ENCODE peak calls at places on chromosomes 7 and 10, in eight cellular contexts. A, Z, K, C, G, F, T and B are unnamed samples.

GRCh38 chr7:88281729-88282128 is 25.0 kb downstream of the STEAP4 start:
- DNase-seq in A (no peak), Z (no peak), K (no peak), C (no peak), G (no peak), F (no peak), T (no peak), B (no peak)

GRCh38 chr7:14432936-14433335 is 443.5 kb upstream of the ETV1 start:
- DNase-seq in A (no peak), Z (no peak), K (no peak), C (no peak), G (no peak), F (no peak), T (no peak), B (no peak)

GRCh38 chr10:114163062-114163861 is 10.7 kb downstream of the CCDC186 start:
- DNase-seq in A (no peak), Z (no peak), K (peak), C (no peak), G (no peak), F (no peak), T (no peak), B (no peak)

GRCh38 chr10:24981161-24981710 is 28.8 kb upstream of the PRTFDC1 start:
- DNase-seq in A (no peak), Z (no peak), K (peak), C (peak), G (no peak), F (no peak), T (no peak), B (no peak)

GRCh38 chr7:155945670-155946325 is 133.5 kb upstream of the SHH start:
- DNase-seq in A (no peak), Z (no peak), K (no peak), C (peak), G (no peak), F (peak), T (no peak), B (peak)

GRCh38 chr10:92923416-92923815 is 75.1 kb downstream of the EXOC6 start:
- DNase-seq in A (no peak), Z (no peak), K (no peak), C (no peak), G (no peak), F (no peak), T (no peak), B (no peak)

GRCh38 chr7:69739182-69739581 is 140.9 kb downstream of the AUTS2 start:
- DNase-seq in A (no peak), Z (no peak), K (no peak), C (no peak), G (no peak), F (no peak), T (no peak), B (no peak)

GRCh38 chr7:91872928-91873327 is 7.6 kb downstream of the MTERF1 start:
- DNase-seq in A (no peak), Z (no peak), K (no peak), C (no peak), G (no peak), F (no peak), T (no peak), B (no peak)

GRCh38 chr10:29715296-29715695 is 80.5 kb upstream of the SVIL start:
- DNase-seq in A (no peak), Z (no peak), K (no peak), C (peak), G (no peak), F (no peak), T (peak), B (no peak)

GRCh38 chr7:2870471-2870941 is 26.4 kb upstream of the GNA12 start:
- DNase-seq in A (peak), Z (peak), K (peak), C (peak), G (no peak), F (peak), T (peak), B (peak)

GRCh38 chr7:70830060-70830395 is 301.9 kb upstream of the GALNT17 start:
- DNase-seq in A (no peak), Z (no peak), K (no peak), C (no peak), G (no peak), F (no peak), T (no peak), B (no peak)

DNA sequence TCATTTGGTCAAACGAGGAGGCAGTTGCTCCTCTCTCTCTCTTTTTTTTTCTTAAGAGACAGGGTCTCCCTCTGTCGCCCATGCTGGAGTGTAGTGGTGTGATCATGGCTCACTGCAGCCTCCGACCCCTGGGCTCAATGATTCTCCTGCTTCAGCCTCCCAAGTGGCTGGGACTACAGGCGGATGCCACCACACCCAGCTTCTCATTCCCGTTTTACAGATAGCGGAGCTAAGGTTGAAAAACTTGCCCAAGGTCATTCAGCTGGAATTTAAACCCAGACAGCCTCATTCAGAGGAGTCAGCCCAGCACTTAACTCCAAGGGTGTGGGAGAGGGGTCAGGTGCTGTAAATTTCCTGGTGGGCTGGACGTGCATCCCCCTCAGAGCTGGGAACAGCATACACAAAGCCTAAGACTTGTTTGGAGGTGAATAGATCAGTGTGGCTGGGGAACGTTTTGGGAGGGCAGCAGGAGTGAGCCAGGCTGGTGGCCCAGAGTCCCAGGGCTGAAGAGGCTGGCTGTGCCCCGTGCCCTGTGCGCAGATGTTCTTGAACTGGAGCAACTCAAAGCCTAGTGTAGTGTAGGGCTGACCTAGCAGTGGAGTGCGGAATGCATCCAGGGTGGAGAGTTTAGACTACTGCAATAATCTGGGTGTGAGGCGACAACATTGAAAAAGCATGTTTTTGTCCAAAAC is 2.3 kb downstream of the HTRA1 start:
- DNase-seq in A (no peak), Z (no peak), K (no peak), C (peak), G (no peak), F (no peak), T (no peak), B (no peak)
- H3K27ac ChIP-seq in A (no peak), Z (no peak), K (no peak), C (no peak), G (peak), F (peak), T (no peak), B (peak)

GRCh38 chr10:49024484-49024883 is 84.8 kb upstream of the LRRC18 start:
- DNase-seq in A (no peak), Z (no peak), K (no peak), C (no peak), G (no peak), F (no peak), T (no peak), B (no peak)
- H3K27ac ChIP-seq in A (no peak), Z (no peak), K (no peak), C (no peak), G (peak), F (peak), T (no peak), B (peak)

GRCh38 chr10:14528450-14528849 is 197.7 kb upstream of the FRMD4A start:
- DNase-seq in A (no peak), Z (no peak), K (no peak), C (no peak), G (no peak), F (no peak), T (no peak), B (no peak)
- H3K27ac ChIP-seq in A (no peak), Z (no peak), K (no peak), C (no peak), G (no peak), F (no peak), T (no peak), B (no peak)

DNA sequence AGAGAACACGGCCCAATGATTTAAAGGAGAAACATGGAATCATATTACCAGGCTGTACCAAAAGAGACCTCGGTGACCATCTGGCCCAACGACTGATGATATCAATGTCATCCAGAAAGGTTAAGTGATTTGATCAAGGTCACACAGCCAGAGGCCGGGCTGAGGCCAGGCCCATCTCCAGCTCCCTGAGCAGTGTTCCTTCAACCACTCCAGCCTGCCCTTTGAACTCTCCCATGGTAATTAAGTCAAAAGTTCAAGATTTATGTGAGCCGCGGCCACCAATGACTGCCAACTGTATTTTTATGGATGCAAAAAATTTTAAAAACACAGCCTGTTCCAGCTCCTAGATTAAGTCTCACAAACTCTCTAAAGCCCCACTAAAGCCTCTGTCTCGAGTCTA is 41.8 kb downstream of the FGFR2 start:
- DNase-seq in A (no peak), Z (no peak), K (no peak), C (no peak), G (no peak), F (no peak), T (no peak), B (no peak)
- H3K27ac ChIP-seq in A (no peak), Z (no peak), K (peak), C (no peak), G (no peak), F (no peak), T (no peak), B (peak)

GRCh38 chr10:110397856-110398255 is 93.1 kb upstream of the SMNDC1 start:
- DNase-seq in A (no peak), Z (no peak), K (no peak), C (no peak), G (no peak), F (no peak), T (no peak), B (no peak)

GRCh38 chr10:110394898-110395297 is 90.2 kb upstream of the SMNDC1 start:
- DNase-seq in A (no peak), Z (no peak), K (no peak), C (no peak), G (no peak), F (no peak), T (no peak), B (no peak)

GRCh38 chr10:110395350-110396283 is 90.9 kb upstream of the SMNDC1 start:
- DNase-seq in A (peak), Z (no peak), K (peak), C (peak), G (no peak), F (no peak), T (peak), B (peak)

GRCh38 chr10:110394296-110394695 is 89.6 kb upstream of the SMNDC1 start:
- DNase-seq in A (no peak), Z (no peak), K (no peak), C (no peak), G (no peak), F (no peak), T (no peak), B (no peak)

DNA sequence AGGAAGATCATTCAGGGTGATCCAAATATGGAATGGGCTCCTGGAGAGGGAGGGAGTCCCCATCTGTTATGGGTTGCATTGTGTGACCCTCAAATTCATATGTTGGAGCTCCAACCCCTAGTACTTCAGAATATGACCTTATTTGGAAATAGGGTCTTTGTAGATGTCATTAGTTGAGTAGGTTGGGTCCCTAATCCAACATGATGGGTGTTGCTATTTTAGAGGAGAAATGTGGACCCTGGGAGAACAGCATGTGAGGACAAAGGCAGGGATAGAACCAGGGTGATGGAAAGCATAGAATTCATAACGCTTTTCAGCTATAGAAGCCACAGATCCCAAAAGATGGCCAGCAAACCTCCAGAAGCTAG is 91.5 kb upstream of the SMNDC1 start:
- DNase-seq in A (no peak), Z (no peak), K (no peak), C (no peak), G (no peak), F (no peak), T (no peak), B (no peak)
- H3K27ac ChIP-seq in A (no peak), Z (no peak), K (peak), C (no peak), G (no peak), F (peak), T (no peak), B (peak)

GRCh38 chr10:77881222-77881621 is 45.3 kb downstream of the DLG5 start:
- DNase-seq in A (no peak), Z (no peak), K (no peak), C (peak), G (no peak), F (no peak), T (no peak), B (no peak)

GRCh38 chr10:77879065-77879464 is 47.5 kb downstream of the DLG5 start:
- DNase-seq in A (no peak), Z (no peak), K (no peak), C (no peak), G (no peak), F (no peak), T (no peak), B (no peak)

GRCh38 chr10:77881636-77882035 is 44.9 kb downstream of the DLG5 start:
- DNase-seq in A (no peak), Z (no peak), K (no peak), C (peak), G (no peak), F (no peak), T (no peak), B (no peak)

GRCh38 chr10:77877461-77878344 is 48.9 kb downstream of the DLG5 start:
- DNase-seq in A (peak), Z (peak), K (peak), C (peak), G (no peak), F (peak), T (no peak), B (peak)

DNA sequence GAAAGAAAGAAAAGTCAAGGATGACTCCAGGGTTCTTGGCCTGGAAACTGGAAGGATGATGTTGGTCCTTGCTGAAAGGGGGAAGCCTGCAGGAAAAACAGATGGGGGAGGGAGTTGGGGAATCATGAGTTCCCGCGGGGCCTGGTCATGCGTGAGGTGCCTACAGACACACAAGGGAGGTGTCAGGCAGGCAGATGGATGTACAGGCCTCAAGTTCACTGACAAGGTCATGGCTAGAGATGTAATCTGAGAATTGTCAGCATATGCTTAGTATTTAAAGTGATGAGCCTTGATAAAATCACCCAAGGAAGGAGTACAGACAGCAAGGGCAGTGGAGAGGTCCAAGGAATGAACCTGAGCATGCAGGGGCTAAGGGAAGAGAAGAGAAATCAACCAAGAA is 46.8 kb downstream of the DLG5 start:
- DNase-seq in A (no peak), Z (no peak), K (no peak), C (no peak), G (no peak), F (no peak), T (no peak), B (no peak)
- H3K27ac ChIP-seq in A (no peak), Z (no peak), K (no peak), C (peak), G (no peak), F (no peak), T (no peak), B (no peak)